ENCODE peak calls at places on chromosomes 13 and 19, in seven cellular contexts. One of them, this sample, is unnamed.

GRCh38 chr19:28023064-28023463 is 1189.9 kb downstream of the UQCRFS1 start:
- DNase-seq in AG04450: no peak
- DNase-seq in GM06990: no peak
- DNase-seq in fibroblast of pulmonary artery: peak
- DNase-seq in hepatocyte: peak
- DNase-seq in upper lobe of right lung: no peak
- DNase-seq in fibroblast of lung: peak
- DNase-seq in this sample: no peak

GRCh38 chr13:68927387-68928026 is 1180.1 kb upstream of the ATXN8OS start:
- DNase-seq in fibroblast of lung: peak
- DNase-seq in GM06990: no peak
- DNase-seq in fibroblast of pulmonary artery: no peak
- DNase-seq in AG04450: no peak
- DNase-seq in hepatocyte: peak
- DNase-seq in upper lobe of right lung: no peak
- DNase-seq in this sample: no peak

GRCh38 chr19:17138937-17139598 is 63.5 kb downstream of the MYO9B start:
- DNase-seq in GM06990: no peak
- DNase-seq in AG04450: no peak
- DNase-seq in upper lobe of right lung: peak
- DNase-seq in hepatocyte: no peak
- DNase-seq in fibroblast of lung: peak
- DNase-seq in fibroblast of pulmonary artery: no peak
- DNase-seq in this sample: no peak

GRCh38 chr13:33571618-33572017 is 246.3 kb upstream of the RFC3 start:
- DNase-seq in fibroblast of pulmonary artery: no peak
- DNase-seq in fibroblast of lung: no peak
- DNase-seq in upper lobe of right lung: no peak
- DNase-seq in GM06990: no peak
- DNase-seq in AG04450: no peak
- DNase-seq in hepatocyte: no peak
- DNase-seq in this sample: peak

GRCh38 chr13:60701919-60702318 is 304.9 kb downstream of the TDRD3 start:
- DNase-seq in GM06990: no peak
- DNase-seq in fibroblast of pulmonary artery: no peak
- DNase-seq in upper lobe of right lung: no peak
- DNase-seq in hepatocyte: no peak
- DNase-seq in AG04450: no peak
- DNase-seq in fibroblast of lung: no peak
- DNase-seq in this sample: no peak

GRCh38 chr19:44748426-44749254 is at the start of gene BCL3:
- DNase-seq in hepatocyte: peak
- DNase-seq in upper lobe of right lung: peak
- DNase-seq in fibroblast of pulmonary artery: peak
- DNase-seq in GM06990: peak
- DNase-seq in fibroblast of lung: no peak
- DNase-seq in AG04450: no peak
- DNase-seq in this sample: peak

GRCh38 chr13:74771964-74772363 is 637.8 kb upstream of the KLF12 start:
- DNase-seq in fibroblast of pulmonary artery: peak
- DNase-seq in GM06990: no peak
- DNase-seq in hepatocyte: no peak
- DNase-seq in upper lobe of right lung: no peak
- DNase-seq in fibroblast of lung: peak
- DNase-seq in AG04450: no peak
- DNase-seq in this sample: no peak

GRCh38 chr19:23917856-23918255 is 3.2 kb downstream of the ZNF726 start:
- DNase-seq in hepatocyte: no peak
- DNase-seq in GM06990: no peak
- DNase-seq in AG04450: no peak
- DNase-seq in fibroblast of lung: no peak
- DNase-seq in upper lobe of right lung: no peak
- DNase-seq in fibroblast of pulmonary artery: no peak
- DNase-seq in this sample: no peak

GRCh38 chr19:55407625-55408319 is at the start of gene UBE2S:
- DNase-seq in AG04450: peak
- DNase-seq in upper lobe of right lung: peak
- DNase-seq in fibroblast of pulmonary artery: peak
- DNase-seq in GM06990: peak
- DNase-seq in hepatocyte: peak
- DNase-seq in fibroblast of lung: peak
- DNase-seq in this sample: peak

GRCh38 chr13:110458594-110459365 is 102.7 kb downstream of the RAB20 start:
- DNase-seq in fibroblast of pulmonary artery: no peak
- DNase-seq in fibroblast of lung: no peak
- DNase-seq in upper lobe of right lung: no peak
- DNase-seq in GM06990: no peak
- DNase-seq in AG04450: no peak
- DNase-seq in hepatocyte: no peak
- DNase-seq in this sample: no peak

GRCh38 chr13:45846681-45847080 is 4.9 kb downstream of the SIAH3 start:
- DNase-seq in AG04450: no peak
- DNase-seq in hepatocyte: no peak
- DNase-seq in fibroblast of pulmonary artery: no peak
- DNase-seq in fibroblast of lung: no peak
- DNase-seq in GM06990: no peak
- DNase-seq in upper lobe of right lung: no peak
- DNase-seq in this sample: no peak

GRCh38 chr13:54676526-54677113 is 1648.0 kb downstream of the OLFM4 start:
- DNase-seq in upper lobe of right lung: no peak
- DNase-seq in fibroblast of lung: no peak
- DNase-seq in AG04450: no peak
- DNase-seq in hepatocyte: no peak
- DNase-seq in fibroblast of pulmonary artery: no peak
- DNase-seq in GM06990: no peak
- DNase-seq in this sample: no peak

GRCh38 chr19:19409235-19410030 is 4.0 kb downstream of the GATAD2A start:
- DNase-seq in GM06990: no peak
- DNase-seq in fibroblast of pulmonary artery: no peak
- DNase-seq in fibroblast of lung: no peak
- DNase-seq in hepatocyte: no peak
- DNase-seq in AG04450: no peak
- DNase-seq in upper lobe of right lung: no peak
- DNase-seq in this sample: no peak

GRCh38 chr13:46171739-46172138 is 10.2 kb downstream of the LCP1 start:
- DNase-seq in upper lobe of right lung: no peak
- DNase-seq in fibroblast of pulmonary artery: no peak
- DNase-seq in GM06990: no peak
- DNase-seq in AG04450: no peak
- DNase-seq in hepatocyte: no peak
- DNase-seq in fibroblast of lung: no peak
- DNase-seq in this sample: no peak

GRCh38 chr19:9115307-9115813 is at the start of gene OR7G1:
- DNase-seq in hepatocyte: no peak
- DNase-seq in fibroblast of pulmonary artery: no peak
- DNase-seq in fibroblast of lung: no peak
- DNase-seq in AG04450: no peak
- DNase-seq in GM06990: no peak
- DNase-seq in upper lobe of right lung: no peak
- DNase-seq in this sample: no peak

GRCh38 chr13:72638059-72638815 is 89.2 kb downstream of the MZT1 start:
- DNase-seq in AG04450: no peak
- DNase-seq in GM06990: no peak
- DNase-seq in upper lobe of right lung: no peak
- DNase-seq in hepatocyte: no peak
- DNase-seq in fibroblast of pulmonary artery: no peak
- DNase-seq in fibroblast of lung: peak
- DNase-seq in this sample: no peak

GRCh38 chr13:98456423-98456845 is 120.5 kb downstream of the STK24 start:
- DNase-seq in hepatocyte: no peak
- DNase-seq in fibroblast of pulmonary artery: no peak
- DNase-seq in upper lobe of right lung: no peak
- DNase-seq in AG04450: no peak
- DNase-seq in fibroblast of lung: no peak
- DNase-seq in GM06990: no peak
- DNase-seq in this sample: no peak

GRCh38 chr19:4647676-4648644 is 8.6 kb downstream of the TNFAIP8L1 start:
- DNase-seq in fibroblast of lung: no peak
- DNase-seq in GM06990: no peak
- DNase-seq in AG04450: no peak
- DNase-seq in upper lobe of right lung: no peak
- DNase-seq in fibroblast of pulmonary artery: peak
- DNase-seq in hepatocyte: no peak
- DNase-seq in this sample: peak
- TF ChIP-seq CTCF in fibroblast of lung: no peak
- TF ChIP-seq CTCF in GM06990: peak
- TF ChIP-seq CTCF in AG04450: no peak
- TF ChIP-seq CTCF in upper lobe of right lung: no peak
- TF ChIP-seq CTCF in fibroblast of pulmonary artery: peak
- TF ChIP-seq CTCF in hepatocyte: no peak
- TF ChIP-seq CTCF in this sample: peak

GRCh38 chr19:2982556-2982955 is 5.2 kb downstream of the TLE6 start:
- DNase-seq in AG04450: no peak
- DNase-seq in fibroblast of pulmonary artery: no peak
- DNase-seq in GM06990: no peak
- DNase-seq in hepatocyte: no peak
- DNase-seq in upper lobe of right lung: no peak
- DNase-seq in fibroblast of lung: no peak
- DNase-seq in this sample: peak

GRCh38 chr19:2981898-2982297 is 4.5 kb downstream of the TLE6 start:
- DNase-seq in GM06990: no peak
- DNase-seq in fibroblast of lung: no peak
- DNase-seq in hepatocyte: no peak
- DNase-seq in upper lobe of right lung: no peak
- DNase-seq in AG04450: no peak
- DNase-seq in fibroblast of pulmonary artery: no peak
- DNase-seq in this sample: no peak

GRCh38 chr19:2984196-2984490 is 6.8 kb downstream of the TLE6 start:
- DNase-seq in upper lobe of right lung: no peak
- DNase-seq in AG04450: no peak
- DNase-seq in hepatocyte: no peak
- DNase-seq in fibroblast of pulmonary artery: no peak
- DNase-seq in GM06990: no peak
- DNase-seq in fibroblast of lung: no peak
- DNase-seq in this sample: no peak

GRCh38 chr19:2982983-2983350 is 5.6 kb downstream of the TLE6 start:
- DNase-seq in upper lobe of right lung: peak
- DNase-seq in GM06990: no peak
- DNase-seq in fibroblast of lung: peak
- DNase-seq in fibroblast of pulmonary artery: peak
- DNase-seq in hepatocyte: peak
- DNase-seq in AG04450: peak
- DNase-seq in this sample: no peak

DNA sequence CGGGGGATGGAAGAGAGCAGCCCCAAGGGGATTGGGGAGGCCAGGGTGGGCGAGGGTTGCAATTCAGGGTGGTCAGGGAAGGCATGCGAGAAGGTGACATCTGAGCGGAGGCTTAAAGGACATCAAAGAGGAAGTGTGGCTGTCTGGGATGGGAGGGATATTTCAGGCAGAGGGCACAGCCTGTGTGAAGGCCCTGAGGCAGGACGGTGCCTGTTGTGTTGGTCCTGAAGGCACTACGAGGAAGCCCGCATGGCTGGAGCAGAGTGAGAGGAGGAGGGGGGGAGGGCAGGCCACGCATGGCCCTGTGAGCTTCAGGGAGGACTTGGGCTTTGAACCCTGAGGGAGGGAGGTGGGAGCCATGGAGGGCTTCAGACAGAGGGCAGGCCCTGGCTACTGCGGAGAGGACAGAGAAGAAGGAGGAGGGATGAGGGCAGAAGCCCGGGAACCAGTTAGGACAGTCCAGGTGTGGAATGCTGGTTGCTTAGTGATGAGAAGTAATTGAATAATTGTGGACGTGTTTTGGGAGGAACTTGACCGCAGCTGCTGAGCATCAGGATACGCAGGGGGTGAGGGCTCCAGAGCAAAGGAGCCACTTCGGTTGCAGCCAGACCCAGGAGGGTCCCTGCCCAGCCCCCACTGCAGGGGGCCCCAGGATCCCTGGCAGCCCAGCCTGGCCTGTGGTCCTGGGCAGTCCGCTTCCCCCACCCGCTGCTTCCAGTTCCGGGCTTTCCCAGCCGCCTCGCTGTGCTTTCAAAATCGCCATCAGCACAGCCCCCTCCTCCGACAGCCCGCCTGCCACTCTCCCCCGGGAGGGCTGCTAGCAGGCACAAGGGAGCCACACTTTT is 6.2 kb downstream of the TLE6 start:
- DNase-seq in upper lobe of right lung: peak
- DNase-seq in GM06990: no peak
- DNase-seq in fibroblast of pulmonary artery: peak
- DNase-seq in fibroblast of lung: peak
- DNase-seq in AG04450: no peak
- DNase-seq in hepatocyte: peak
- DNase-seq in this sample: peak
- TF ChIP-seq CTCF in upper lobe of right lung: no peak
- TF ChIP-seq CTCF in GM06990: no peak
- TF ChIP-seq CTCF in fibroblast of pulmonary artery: no peak
- TF ChIP-seq CTCF in fibroblast of lung: no peak
- TF ChIP-seq CTCF in AG04450: no peak
- TF ChIP-seq CTCF in hepatocyte: no peak
- TF ChIP-seq CTCF in this sample: no peak

GRCh38 chr19:21202865-21203494 is 61.1 kb downstream of the ZNF431 start:
- DNase-seq in upper lobe of right lung: no peak
- DNase-seq in fibroblast of lung: peak
- DNase-seq in GM06990: no peak
- DNase-seq in hepatocyte: peak
- DNase-seq in AG04450: no peak
- DNase-seq in fibroblast of pulmonary artery: peak
- DNase-seq in this sample: peak
- TF ChIP-seq CTCF in upper lobe of right lung: peak
- TF ChIP-seq CTCF in fibroblast of lung: peak
- TF ChIP-seq CTCF in GM06990: peak
- TF ChIP-seq CTCF in hepatocyte: peak
- TF ChIP-seq CTCF in AG04450: peak
- TF ChIP-seq CTCF in fibroblast of pulmonary artery: peak
- TF ChIP-seq CTCF in this sample: peak

DNA sequence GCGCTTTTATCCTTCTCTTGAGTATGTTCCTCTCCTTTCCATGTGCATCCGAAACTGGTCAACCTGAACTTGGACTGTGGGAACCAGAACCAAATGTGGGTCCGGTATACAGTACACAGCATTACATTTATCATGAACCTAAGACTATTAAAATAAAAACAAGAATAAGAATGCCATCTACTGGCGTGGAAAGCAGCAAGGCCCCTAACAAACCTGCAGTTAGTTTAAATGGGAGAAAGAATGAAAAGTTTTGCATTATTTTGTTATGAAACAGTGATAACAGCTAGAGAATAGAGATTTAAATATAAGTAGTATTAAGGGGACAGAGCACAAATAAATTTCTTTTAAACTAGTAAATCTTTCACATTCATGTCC is 159.5 kb downstream of the RBM26 start:
- DNase-seq in hepatocyte: no peak
- DNase-seq in upper lobe of right lung: no peak
- DNase-seq in fibroblast of lung: no peak
- DNase-seq in AG04450: no peak
- DNase-seq in fibroblast of pulmonary artery: no peak
- DNase-seq in GM06990: no peak
- DNase-seq in this sample: no peak
- TF ChIP-seq CTCF in hepatocyte: peak
- TF ChIP-seq CTCF in upper lobe of right lung: no peak
- TF ChIP-seq CTCF in fibroblast of lung: no peak
- TF ChIP-seq CTCF in AG04450: no peak
- TF ChIP-seq CTCF in fibroblast of pulmonary artery: peak
- TF ChIP-seq CTCF in GM06990: peak
- TF ChIP-seq CTCF in this sample: peak